ENCODE peak calls at places on chromosomes 11 and 22, in ten cellular contexts. D is Peyer's patch, U is right lobe of liver, T is K562, E is tibial nerve, F is spleen, Y is stomach, X is suprapubic skin, J is esophagus squamous epithelium, O is uterus. N is an unnamed sample.

GRCh38 chr11:125950696-125951645 is 5.1 kb downstream of the VSIG10L2 start:
- DNase-seq in D (no peak), Y (no peak), J (no peak), E (no peak), O (peak; percentile 88), U (no peak), T (no peak), F (peak; percentile 64), X (no peak), N (peak; percentile 85)

GRCh38 chr11:132131051-132131450 is 760.6 kb downstream of the NTM start:
- DNase-seq in D (no peak), X (no peak), O (no peak), F (no peak), U (no peak), J (no peak), E (no peak), T (no peak), Y (no peak), N (no peak)

GRCh38 chr11:70799386-70799785 is 401.1 kb downstream of the CTTN start:
- DNase-seq in U (no peak), T (no peak), O (no peak), X (no peak), F (no peak), J (no peak), Y (no peak), E (no peak), D (no peak), N (no peak)

GRCh38 chr22:31944700-31945477 is 554 bp downstream of the YWHAH start:
- DNase-seq in X (peak; percentile 81), O (no peak), U (no peak), T (peak; percentile 78), J (no peak), F (peak; percentile 81), E (peak; percentile 33), D (peak; percentile 54), Y (peak; percentile 52), N (peak; percentile 82)

GRCh38 chr22:46902998-46903916 is 140.8 kb downstream of the TBC1D22A start:
- DNase-seq in U (no peak), D (no peak), E (no peak), X (no peak), Y (peak; percentile 19), F (no peak), T (no peak), O (no peak), J (no peak), N (no peak)

GRCh38 chr11:126588630-126589491 is 233.4 kb downstream of the ST3GAL4 start:
- DNase-seq in O (no peak), F (peak; percentile 68), Y (no peak), X (no peak), E (no peak), U (no peak), J (no peak), T (no peak), D (no peak), N (no peak)

GRCh38 chr22:21712751-21713427 is 22.7 kb downstream of the YPEL1 start:
- DNase-seq in F (no peak), X (no peak), E (no peak), D (peak; percentile 56), O (peak; percentile 67), U (peak; percentile 59), T (peak; percentile 99), Y (peak; percentile 69), J (no peak), N (peak; percentile 71)

GRCh38 chr22:37162221-37163095 is 12.7 kb upstream of the IL2RB start:
- DNase-seq in Y (no peak), E (no peak), J (no peak), T (no peak), F (peak; percentile 82), D (no peak), U (no peak), O (no peak), X (no peak), N (no peak)

GRCh38 chr22:45887202-45888131 is 89.5 kb downstream of the WNT7B start:
- DNase-seq in D (no peak), O (peak; percentile 2), E (no peak), U (peak; percentile 56), T (no peak), J (no peak), X (peak; percentile 57), F (peak; percentile 60), Y (peak; percentile 63), N (no peak)

GRCh38 chr22:25485626-25486545 is 78.6 kb upstream of the GRK3 start:
- DNase-seq in T (no peak), O (no peak), U (no peak), Y (no peak), D (no peak), E (no peak), F (no peak), J (no peak), X (no peak), N (no peak)

GRCh38 chr11:79253280-79253679 is 187.6 kb downstream of the TENM4 start:
- DNase-seq in X (no peak), T (no peak), E (no peak), O (no peak), U (no peak), Y (no peak), F (no peak), J (no peak), D (no peak), N (no peak)

DNA sequence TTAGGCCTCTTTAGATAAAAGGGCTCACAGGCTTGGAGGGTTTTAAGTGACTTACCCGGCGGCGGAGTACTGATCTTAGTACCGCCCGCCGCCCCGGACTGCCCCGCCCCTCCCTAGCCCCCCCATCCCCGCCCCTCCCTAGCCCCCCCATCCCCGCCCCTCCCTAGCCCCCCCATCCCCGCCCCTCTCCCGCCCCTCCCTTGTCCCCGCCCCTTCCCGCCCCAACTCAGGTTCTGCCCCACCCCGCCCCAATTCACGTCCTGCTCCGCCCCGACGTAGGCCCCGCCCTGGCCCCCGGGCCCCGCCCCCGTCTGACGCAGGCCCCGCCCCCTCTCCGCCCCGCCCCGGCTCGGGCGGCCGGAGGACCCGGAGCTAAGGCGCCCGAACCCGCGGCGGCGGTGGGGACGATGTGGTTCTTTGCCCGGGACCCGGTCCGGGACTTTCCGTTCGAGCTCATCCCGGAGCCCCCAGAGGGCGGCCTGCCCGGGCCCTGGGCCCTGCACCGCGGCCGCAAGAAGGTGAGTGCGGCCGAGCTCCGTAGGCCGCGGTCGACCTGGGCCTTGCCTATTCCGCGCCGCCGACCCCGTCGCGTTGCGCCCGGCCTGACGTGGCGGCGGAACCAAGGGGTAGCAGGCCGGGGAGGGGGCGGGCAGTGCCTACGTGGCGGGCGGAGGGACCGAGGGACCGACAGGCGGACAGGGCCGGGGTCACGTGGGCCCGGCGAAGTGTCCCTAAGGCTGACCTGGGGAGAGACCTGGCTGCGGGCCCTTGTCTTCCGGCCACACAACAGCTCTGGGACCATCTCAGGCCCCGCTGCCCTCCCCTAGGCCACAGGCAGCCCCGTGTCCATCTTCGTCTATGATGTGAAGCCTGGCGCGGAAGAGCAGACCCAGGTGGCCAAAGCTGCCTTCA is at the start of gene SCYL1:
- DNase-seq in D (peak; percentile 92), T (peak; percentile 94), F (peak; percentile 96), O (peak; percentile 85), E (peak; percentile 74), Y (peak; percentile 83), J (peak; percentile 46), U (peak; percentile 87), X (peak; percentile 87), N (peak; percentile 88)
- TF ChIP-seq POLR2A in D (peak; percentile 61), T (peak; percentile 67), F (no peak), O (peak; percentile 74), E (peak; percentile 38), Y (no peak), J (no peak), U (peak; percentile 62), X (peak; percentile 41), N (peak; percentile 29)

GRCh38 chr11:102559839-102560238 is 29.3 kb upstream of the MMP7 start:
- DNase-seq in F (no peak), O (no peak), D (no peak), J (no peak), E (no peak), Y (no peak), X (no peak), U (no peak), T (no peak), N (no peak)

GRCh38 chr11:102555091-102555490 is 24.5 kb upstream of the MMP7 start:
- DNase-seq in X (no peak), O (no peak), T (no peak), U (no peak), J (no peak), F (no peak), E (no peak), D (no peak), Y (no peak), N (no peak)

GRCh38 chr11:102561636-102562035 is 31.1 kb upstream of the MMP7 start:
- DNase-seq in E (no peak), F (no peak), J (no peak), D (no peak), Y (no peak), X (no peak), O (no peak), U (no peak), T (no peak), N (no peak)

GRCh38 chr11:102564110-102564509 is 33.6 kb upstream of the MMP7 start:
- DNase-seq in F (no peak), T (no peak), E (no peak), U (no peak), D (no peak), J (no peak), Y (no peak), O (no peak), X (no peak), N (no peak)

GRCh38 chr11:102560555-102561011 is 30.0 kb upstream of the MMP7 start:
- DNase-seq in D (no peak), Y (no peak), F (no peak), J (no peak), E (no peak), U (no peak), T (no peak), O (no peak), X (no peak), N (no peak)
- H3K27ac ChIP-seq in D (peak overlapping the region; percentile 56), Y (peak overlapping the region; percentile 52), F (peak overlapping the region; percentile 76), J (peak overlapping the region; percentile 52), E (peak overlapping the region; percentile 84), U (no peak overlapping the region), T (no peak overlapping the region), O (peak overlapping the region; percentile 85), X (peak overlapping the region; percentile 74), N (no peak overlapping the region)

DNA sequence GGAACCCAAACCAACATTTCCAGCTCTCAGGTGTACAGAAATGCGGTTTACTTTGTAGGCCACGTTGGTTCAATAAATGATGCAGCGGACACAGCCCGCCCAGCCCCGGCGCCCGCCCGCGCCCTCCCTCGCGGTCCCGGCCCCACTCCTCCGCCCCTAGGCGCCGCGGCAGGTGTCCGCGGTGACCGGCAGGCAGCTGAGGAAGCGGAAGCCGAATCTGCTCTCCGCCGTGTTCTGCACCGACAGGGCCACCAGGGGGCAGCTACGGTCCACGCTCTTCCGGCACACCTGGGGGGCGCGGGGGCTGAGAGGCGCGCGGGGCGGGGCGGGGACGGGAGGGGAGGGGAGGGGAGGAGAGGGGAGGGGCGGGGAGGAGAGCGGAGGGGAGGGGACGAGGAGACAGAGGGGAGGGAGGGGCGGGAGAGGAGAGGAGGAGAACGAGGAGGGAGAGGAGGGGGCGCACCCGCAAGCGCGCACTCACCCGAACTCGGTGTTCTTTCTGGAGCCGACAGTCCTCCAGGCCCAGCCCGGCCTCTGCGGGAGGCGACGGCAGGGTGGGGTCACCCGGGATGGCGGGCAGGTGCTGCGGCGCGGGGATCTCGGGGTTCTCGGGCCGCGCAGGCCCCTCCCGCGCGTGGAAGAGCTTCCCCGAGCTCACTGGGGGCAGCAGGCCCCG is 5.6 kb downstream of the LMNTD2 start:
- DNase-seq in U (no peak), T (peak; percentile 79), F (peak; percentile 95), D (peak; percentile 84), J (no peak), X (no peak), O (peak; percentile 52), Y (peak; percentile 78), E (no peak), N (peak; percentile 49)
- TF ChIP-seq CTCF in U (peak; percentile 43), T (no peak), F (peak; percentile 65), D (peak; percentile 70), J (peak; percentile 64), X (peak; percentile 19), O (peak; percentile 65), Y (peak; percentile 81), E (peak; percentile 37), N (peak; percentile 39)

GRCh38 chr11:21132146-21132720 is 462.8 kb downstream of the NELL1 start:
- DNase-seq in E (no peak), X (no peak), O (no peak), J (no peak), U (no peak), D (no peak), Y (no peak), T (no peak), F (no peak), N (no peak)
- TF ChIP-seq POLR2A in E (no peak), X (no peak), O (no peak), J (no peak), U (no peak), D (no peak), Y (no peak), T (no peak), F (no peak), N (no peak)